ENCODE peak calls at places on chromosome 18, in six cellular contexts. U, O, W, T, J and E are unnamed samples. For H3K9me3, the result is how much of the 10 kb centered on the place peaks cover.

GRCh38 chr18:44149706-44150105 is 531.0 kb upstream of the SETBP1 start:
- DNase-seq in U (peak), T (peak), O (no peak), W (no peak), J (no peak), E (no peak)

GRCh38 chr18:48924621-48925601 is 25.9 kb downstream of the SMAD7 start:
- DNase-seq in O (no peak), J (no peak), T (no peak), W (no peak), U (peak), E (no peak)

GRCh38 chr18:56043691-56044090 is 455.7 kb upstream of the TCF4 start:
- DNase-seq in W (no peak), U (no peak), T (no peak), J (peak), O (no peak), E (peak)

GRCh38 chr18:77131100-77131651 is 1.4 kb downstream of the MBP start:
- DNase-seq in W (peak), J (no peak), T (no peak), U (no peak), O (peak), E (peak)

GRCh38 chr18:43396266-43396665 is 119.0 kb upstream of the SYT4 start:
- DNase-seq in T (no peak), J (no peak), U (peak), O (no peak), W (no peak), E (peak)

GRCh38 chr18:43793910-43794309 is 516.6 kb upstream of the SYT4 start:
- DNase-seq in J (no peak), O (no peak), T (no peak), U (peak), W (no peak), E (no peak)

GRCh38 chr18:75854174-75854573 is 426.7 kb upstream of the SMIM21 start:
- DNase-seq in O (no peak), U (no peak), W (no peak), J (no peak), T (no peak), E (no peak)

GRCh38 chr18:25230658-25231326 is 121.2 kb downstream of the ZNF521 start:
- DNase-seq in W (peak), U (peak), J (peak), T (no peak), O (no peak), E (peak)

GRCh38 chr18:76130845-76131244 is 364.2 kb downstream of the ZNF516 start:
- DNase-seq in O (no peak), W (peak), T (no peak), U (no peak), J (no peak), E (no peak)

GRCh38 chr18:31278609-31279071 is 39.3 kb upstream of the DSG1 start:
- DNase-seq in T (no peak), J (no peak), U (no peak), O (no peak), W (no peak), E (peak)

GRCh38 chr18:3790702-3791101 is 340.7 kb downstream of the TGIF1 start:
- DNase-seq in T (no peak), O (no peak), J (no peak), U (no peak), W (no peak), E (peak)

DNA sequence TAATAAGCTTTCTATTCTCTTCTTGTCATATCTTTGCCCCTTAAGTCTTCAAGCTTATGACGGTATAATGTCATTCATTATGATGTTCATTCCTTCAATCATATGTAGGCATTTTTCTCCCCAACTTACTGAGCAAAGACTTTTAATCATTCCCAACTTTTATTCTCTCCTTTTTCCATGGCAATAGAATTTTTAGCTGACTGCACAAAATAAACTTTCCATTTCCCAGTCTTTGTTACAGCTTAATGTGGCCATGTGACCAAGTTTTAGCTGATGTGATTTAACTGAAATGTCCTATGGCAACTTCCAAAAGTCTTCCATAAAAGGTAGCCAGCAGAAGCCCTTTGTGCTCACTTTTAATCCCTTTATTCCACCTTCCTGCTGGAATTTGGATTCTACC is 152.5 kb downstream of the ANKRD30B start:
- DNase-seq in U (no peak), T (no peak), W (no peak), J (no peak), O (no peak), E (no peak)
- H3K9me3 ChIP-seq in U (under half), T (under half), W (under half), J (under half), O (under half), E (under half)

DNA sequence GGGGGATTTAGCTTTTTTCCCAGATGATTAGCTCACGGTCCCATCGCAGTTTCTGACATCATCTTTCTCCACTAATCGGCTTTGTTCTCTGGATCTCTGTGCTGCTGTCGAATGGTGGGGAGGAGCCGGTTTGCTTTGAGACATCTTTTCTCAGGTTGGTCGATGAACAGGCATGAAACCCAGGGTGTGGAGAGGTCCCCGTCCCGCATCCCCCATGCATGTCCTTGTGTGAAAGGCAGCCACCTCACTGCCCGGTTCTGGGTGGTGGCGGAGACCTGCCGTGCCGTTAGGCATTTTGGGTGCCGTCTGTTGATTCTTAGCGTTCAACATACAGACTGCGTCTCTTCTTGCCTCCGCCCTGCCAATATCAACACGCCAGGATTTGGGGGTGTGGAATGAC is 57.8 kb downstream of the CTDP1 start:
- DNase-seq in O (no peak), T (no peak), J (no peak), W (no peak), U (no peak), E (no peak)
- H3K9me3 ChIP-seq in O (under half), T (under half), J (under half), W (under half), U (under half), E (under half)

GRCh38 chr18:2448565-2449151 is 122.6 kb downstream of the METTL4 start:
- DNase-seq in U (peak), O (no peak), T (no peak), J (no peak), W (no peak), E (peak)

GRCh38 chr18:2441544-2441943 is 129.8 kb downstream of the METTL4 start:
- DNase-seq in J (no peak), O (no peak), W (no peak), U (peak), T (no peak), E (no peak)

GRCh38 chr18:2442006-2442405 is 129.3 kb downstream of the METTL4 start:
- DNase-seq in U (no peak), O (no peak), J (no peak), W (no peak), T (no peak), E (peak)

GRCh38 chr18:2444201-2444875 is 127.0 kb downstream of the METTL4 start:
- DNase-seq in T (no peak), O (no peak), U (no peak), J (no peak), W (no peak), E (peak)

DNA sequence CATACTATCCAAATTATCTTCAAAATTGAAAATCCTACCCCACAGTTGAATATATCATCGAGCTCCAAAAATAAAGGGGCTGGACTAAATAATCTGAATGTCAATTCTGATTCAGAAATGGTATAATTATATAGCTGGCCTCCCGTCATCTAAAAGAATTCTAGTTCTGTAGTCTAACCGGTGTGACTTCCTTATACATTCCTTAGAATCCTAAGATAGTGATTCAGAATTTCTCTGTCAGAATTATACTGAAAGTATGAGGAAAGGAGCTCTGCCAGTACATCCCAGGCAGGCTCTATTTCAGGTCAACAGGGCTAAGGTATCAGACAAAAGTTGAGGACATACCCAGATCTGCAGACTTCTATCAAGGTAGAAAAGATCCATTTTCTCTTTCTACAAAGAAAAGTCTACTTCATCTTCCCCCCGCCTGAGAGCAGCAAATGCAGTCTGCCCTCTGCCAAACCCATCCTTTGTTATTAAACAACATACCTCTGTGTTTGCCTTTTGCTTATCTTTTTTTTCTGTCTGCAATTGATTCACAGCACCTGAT is 128.5 kb downstream of the METTL4 start:
- DNase-seq in T (no peak), O (no peak), U (peak), J (no peak), W (no peak), E (no peak)
- H3K9me3 ChIP-seq in T (under half), O (under half), U (under half), J (under half), W (under half), E (under half)

DNA sequence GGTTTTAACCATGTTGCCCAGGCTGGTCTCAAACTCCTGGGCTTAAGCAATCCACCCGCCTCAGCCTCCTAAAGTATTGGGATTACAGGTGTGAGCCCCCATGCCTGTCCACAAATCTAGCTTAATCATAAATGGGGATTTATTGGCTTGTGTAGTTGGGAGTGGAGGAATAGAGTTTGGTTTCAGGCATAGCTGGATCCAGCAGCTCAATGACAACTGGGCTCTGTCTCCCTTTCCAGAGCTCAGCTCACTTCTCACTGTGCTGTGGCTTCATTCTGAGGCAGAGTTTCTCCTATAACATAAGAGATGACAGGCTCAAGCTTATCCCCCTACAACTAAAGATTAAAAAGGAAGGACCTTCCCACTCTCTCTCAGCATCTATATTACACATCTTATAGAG is 280.2 kb downstream of the PTPRM start:
- DNase-seq in T (no peak), W (no peak), O (no peak), J (no peak), U (no peak), E (no peak)
- H3K9me3 ChIP-seq in T (under half), W (under half), O (under half), J (under half), U (under half), E (under half)

DNA sequence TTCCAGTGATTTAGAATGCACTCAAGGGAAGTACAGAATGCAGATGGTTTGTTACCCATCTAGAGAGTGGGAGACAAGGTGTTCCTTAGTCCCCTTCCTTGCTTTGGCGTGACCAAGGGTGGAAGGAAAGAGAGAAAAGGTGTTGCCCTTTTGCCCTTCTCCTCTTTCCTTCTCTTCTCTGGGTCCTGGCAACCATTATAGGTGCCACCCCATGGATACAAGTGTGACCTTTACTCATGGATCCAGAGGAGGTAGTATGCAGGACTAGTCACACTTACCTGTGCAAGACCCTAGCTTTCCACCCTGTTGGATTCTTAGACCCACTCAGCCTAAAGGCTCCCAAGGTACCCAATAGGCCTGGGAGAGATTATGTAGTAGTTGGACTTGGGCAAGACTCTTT is 11.6 kb upstream of the RBFA start:
- DNase-seq in J (no peak), O (no peak), U (peak), W (no peak), T (no peak), E (peak)
- H3K9me3 ChIP-seq in J (half or more), O (under half), U (under half), W (half or more), T (half or more), E (under half)